ENCODE peak calls at places on chromosomes 1 and 21, in eight cellular contexts. T is effector CD4-positive, alpha-beta T cell; I is NCI-H774; K is activated CD4-positive, alpha-beta memory T cell treated with anti-CD3 and anti-CD28 coated beads, Interleukin-2, amount 10 ng/mL, durations not matched to agents 7 days and 5 days; S is D721Med; W is epithelial cell of prostate; Z is germinal center; Q is A549. R is an unnamed sample.

GRCh38 chr1:119613769-119614358 is 34.2 kb downstream of the ZNF697 start:
- DNase-seq in T (peak; percentile 14), I (peak; percentile 67), K (peak; percentile 73), S (peak; percentile 41), W (peak; percentile 36), Z (peak; percentile 38), Q (peak; percentile 35), R (peak; percentile 79)

GRCh38 chr1:245855846-245856730 is 651.0 kb downstream of the SMYD3 start:
- DNase-seq in T (no peak), I (no peak), K (no peak), S (no peak), W (no peak), Z (no peak), Q (no peak), R (no peak)

GRCh38 chr1:154431586-154432373 is 26.6 kb downstream of the IL6R start:
- DNase-seq in T (no peak), I (no peak), K (peak; percentile 57), S (no peak), W (peak; percentile 88), Z (no peak), Q (no peak), R (peak; percentile 73)

GRCh38 chr1:30425046-30425445 is 298.3 kb downstream of the MATN1 start:
- DNase-seq in T (no peak), I (no peak), K (no peak), S (no peak), W (peak; percentile 33), Z (no peak), Q (no peak), R (no peak)

GRCh38 chr1:45654540-45655280 is 30.9 kb upstream of the CCDC17 start:
- DNase-seq in T (no peak), I (no peak), K (no peak), S (no peak), W (no peak), Z (no peak), Q (no peak), R (no peak)

GRCh38 chr1:91637539-91637994 is 136.9 kb downstream of the CDC7 start:
- DNase-seq in T (no peak), I (no peak), K (no peak), S (no peak), W (no peak), Z (no peak), Q (no peak), R (no peak)

GRCh38 chr1:119373465-119373864 is 4.9 kb downstream of the HAO2 start:
- DNase-seq in T (no peak), I (no peak), K (no peak), S (no peak), W (peak; percentile 45), Z (no peak), Q (peak; percentile 29), R (no peak)

GRCh38 chr1:1020000-1020404 is at the start of gene AGRN:
- DNase-seq in T (no peak), I (no peak), K (peak; percentile 45), S (no peak), W (no peak), Z (peak; percentile 57), Q (no peak), R (no peak)

GRCh38 chr21:20739421-20739820 is 258.8 kb upstream of the NCAM2 start:
- DNase-seq in T (no peak), I (no peak), K (no peak), S (no peak), W (no peak), Z (no peak), Q (no peak), R (no peak)

GRCh38 chr1:174999216-174999925 is 376 bp upstream of the CACYBP start:
- DNase-seq in T (peak; percentile 96), I (peak; percentile 99), K (peak; percentile 98), S (peak; percentile 70), W (peak; percentile 97), Z (peak; percentile 96), Q (peak; percentile 86), R (peak; percentile 95)

GRCh38 chr1:46421739-46422138 is 27.6 kb downstream of the FAAH start:
- DNase-seq in T (no peak), I (no peak), K (no peak), S (no peak), W (no peak), Z (no peak), Q (no peak), R (no peak)

GRCh38 chr1:87072431-87072830 is 158.0 kb downstream of the HS2ST1 start:
- DNase-seq in T (no peak), I (no peak), K (no peak), S (no peak), W (no peak), Z (no peak), Q (no peak), R (no peak)

GRCh38 chr1:18534810-18535205 is 54.1 kb downstream of the KLHDC7A start:
- DNase-seq in T (no peak), I (no peak), K (no peak), S (no peak), W (no peak), Z (no peak), Q (no peak), R (no peak)